ENCODE peak calls at places on chromosome 19, in six cellular contexts. M is AG09309, T is GM06990, J is HAP-1, K is bronchial epithelial cell, A is OCI-LY7. X is an unnamed sample.

GRCh38 chr19:37654118-37654517 is 1.1 kb downstream of the ZFP30 start:
- DNase-seq in M (no peak), T (no peak), J (no peak), K (peak; percentile 1), A (no peak), X (no peak)

GRCh38 chr19:52664461-52664860 is 26.3 kb upstream of the ZNF83 start:
- DNase-seq in M (no peak), T (no peak), J (no peak), K (no peak), A (no peak), X (no peak)

GRCh38 chr19:7691497-7691896 is 10.4 kb downstream of the FCER2 start:
- DNase-seq in M (no peak), T (no peak), J (no peak), K (no peak), A (no peak), X (no peak)

GRCh38 chr19:39405930-39406655 is 554 bp upstream of the ZFP36 start:
- DNase-seq in M (no peak), T (no peak), J (no peak), K (peak; percentile 33), A (peak; percentile 84), X (no peak)

GRCh38 chr19:44626067-44626624 is 12.8 kb downstream of the IGSF23 start:
- DNase-seq in M (peak; percentile 84), T (no peak), J (no peak), K (peak; percentile 95), A (no peak), X (peak; percentile 98)

GRCh38 chr19:8840708-8841107 is 8.5 kb downstream of the MBD3L1 start:
- DNase-seq in M (no peak), T (no peak), J (no peak), K (no peak), A (no peak), X (no peak)

GRCh38 chr19:45581576-45581975 is 3.0 kb downstream of the OPA3 start:
- DNase-seq in M (no peak), T (no peak), J (no peak), K (no peak), A (no peak), X (no peak)

GRCh38 chr19:19405919-19406877 is 723 bp downstream of the GATAD2A start:
- DNase-seq in M (no peak), T (peak; percentile 56), J (peak; percentile 77), K (no peak), A (peak; percentile 52), X (peak; percentile 51)

GRCh38 chr19:38388310-38389100 is at the start of gene SPRED3:
- DNase-seq in M (no peak), T (no peak), J (peak; percentile 76), K (no peak), A (no peak), X (peak; percentile 72)

GRCh38 chr19:46256855-46257254 is 27.3 kb downstream of the IGFL1 start:
- DNase-seq in M (no peak), T (no peak), J (no peak), K (peak; percentile 55), A (no peak), X (no peak)

GRCh38 chr19:30228113-30228725 is 144.0 kb upstream of the ZNF536 start:
- DNase-seq in M (no peak), T (no peak), J (peak; percentile 75), K (no peak), A (no peak), X (no peak)

GRCh38 chr19:2239771-2240770 is 3.4 kb downstream of the SF3A2 start:
- DNase-seq in M (no peak), T (no peak), J (peak; percentile 56), K (no peak), A (peak; percentile 59), X (peak; percentile 56)

GRCh38 chr19:42480335-42481095 is 37.8 kb upstream of the CXCL17 start:
- DNase-seq in M (no peak), T (no peak), J (no peak), K (peak; percentile 73), A (no peak), X (peak; percentile 52)

GRCh38 chr19:47156861-47157454 is 26.3 kb downstream of the SAE1 start:
- DNase-seq in M (no peak), T (peak; percentile 22), J (no peak), K (no peak), A (no peak), X (no peak)

GRCh38 chr19:45254044-45254531 is 3.0 kb downstream of the MARK4 start:
- DNase-seq in M (no peak), T (no peak), J (no peak), K (no peak), A (no peak), X (no peak)

GRCh38 chr19:41269055-41269454 is 4.9 kb downstream of the HNRNPUL1 start:
- DNase-seq in M (no peak), T (no peak), J (no peak), K (no peak), A (no peak), X (no peak)

DNA sequence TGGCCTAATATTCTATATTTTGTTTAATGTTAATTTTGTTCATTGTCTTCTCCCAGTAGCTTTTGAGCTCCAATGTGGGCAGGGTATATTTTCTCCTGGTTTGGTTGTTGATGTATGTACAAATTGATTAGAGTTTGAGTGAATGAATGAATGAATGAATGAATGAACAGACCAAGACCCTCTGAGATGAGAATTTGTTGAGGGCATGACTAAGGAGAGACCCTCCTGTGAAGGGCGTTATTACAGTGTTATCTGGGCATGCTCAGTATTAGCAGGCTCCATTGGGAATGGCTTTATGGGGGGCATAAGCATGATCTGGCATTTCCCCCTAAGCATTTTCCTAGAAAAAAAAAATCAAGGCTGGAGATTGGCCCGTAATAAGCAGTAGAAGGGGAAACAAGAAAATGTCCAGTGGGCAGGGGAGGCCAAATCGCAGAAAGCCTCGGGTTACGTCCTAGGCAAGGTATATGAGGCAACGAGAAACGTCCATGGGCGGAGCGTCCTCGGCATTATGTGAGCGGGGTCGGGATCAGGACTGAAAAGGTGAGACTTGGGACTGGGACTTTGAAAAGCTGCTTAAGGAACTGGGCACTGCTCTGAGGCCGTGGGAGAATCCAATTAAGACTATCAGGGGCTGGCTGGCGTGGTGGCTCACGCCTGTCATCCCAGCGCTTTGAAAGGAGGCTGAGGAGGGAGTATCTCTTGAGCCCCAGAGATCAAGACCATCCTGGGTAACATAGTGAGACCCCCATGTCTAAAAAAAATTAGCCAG is 904 bp upstream of the ARHGAP33 start:
- DNase-seq in M (no peak), T (no peak), J (peak; percentile 35), K (no peak), A (no peak), X (no peak)
- H3K4me3 ChIP-seq in M (no peak overlapping the region), T (peak overlapping the region; percentile 45), J (peak overlapping the region; percentile 13), K (peak overlapping the region; percentile 58), A (peak overlapping the region; percentile 80), X (peak overlapping the region; percentile 8)

DNA sequence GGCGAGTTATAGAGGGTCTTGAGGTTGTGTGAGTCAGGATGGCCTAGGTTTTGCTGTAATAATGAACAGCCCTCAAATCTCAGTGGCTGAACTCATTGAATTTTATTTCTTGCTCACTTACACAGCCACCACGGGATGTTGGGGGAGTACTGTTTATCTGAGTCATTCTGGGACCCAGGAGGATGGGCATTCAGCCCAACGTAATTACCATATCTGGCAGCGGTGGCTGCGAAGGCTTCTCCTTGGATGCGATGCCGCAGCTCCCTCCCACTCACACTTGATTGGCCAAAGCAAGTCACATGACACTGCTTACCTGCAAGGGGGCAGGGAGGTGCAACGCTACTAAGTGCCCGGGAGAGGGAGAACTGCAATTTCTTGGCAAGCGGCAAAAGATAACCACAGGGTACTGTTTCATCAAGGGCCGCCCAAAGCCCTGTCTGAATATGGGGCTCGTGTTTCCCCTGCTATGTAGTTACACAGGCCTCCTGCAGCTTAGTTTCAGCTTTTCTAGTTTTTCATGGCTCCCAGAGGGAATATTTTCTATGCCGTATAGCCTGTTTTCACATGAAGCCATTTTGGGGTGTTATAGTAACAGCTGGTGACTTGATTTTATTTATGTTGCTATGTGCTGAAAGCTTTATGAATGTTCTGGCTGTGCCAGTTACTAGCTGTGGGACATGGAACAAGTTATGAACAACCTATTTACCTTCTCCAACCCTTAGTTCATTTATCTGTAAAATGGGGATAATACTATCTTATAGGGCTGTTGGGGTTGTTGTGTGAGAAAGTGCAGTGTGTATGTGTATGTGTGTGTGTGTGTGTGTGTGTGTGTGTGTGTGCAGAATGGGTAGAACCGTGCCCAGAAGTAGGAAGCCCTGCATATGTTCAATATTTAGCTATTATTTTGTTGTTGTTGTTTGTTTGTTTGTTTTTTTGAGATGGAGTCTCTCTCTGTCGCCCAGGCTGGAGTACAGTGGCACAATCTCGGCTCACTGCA is 20.1 kb downstream of the ZSWIM9 start:
- DNase-seq in M (no peak), T (peak; percentile 57), J (no peak), K (peak; percentile 87), A (peak; percentile 90), X (peak; percentile 39)
- H3K4me3 ChIP-seq in M (no peak overlapping the region), T (no peak overlapping the region), J (no peak overlapping the region), K (no peak overlapping the region), A (peak overlapping the region; percentile 27), X (no peak overlapping the region)

GRCh38 chr19:21603431-21604153 is 98.2 kb downstream of the ZNF429 start:
- DNase-seq in M (no peak), T (no peak), J (no peak), K (no peak), A (no peak), X (no peak)

GRCh38 chr19:21602105-21602658 is 96.8 kb downstream of the ZNF429 start:
- DNase-seq in M (no peak), T (no peak), J (no peak), K (no peak), A (no peak), X (no peak)

GRCh38 chr19:21607453-21607852 is 102.1 kb downstream of the ZNF429 start:
- DNase-seq in M (no peak), T (no peak), J (no peak), K (no peak), A (no peak), X (no peak)

GRCh38 chr19:21604351-21604926 is 99.0 kb downstream of the ZNF429 start:
- DNase-seq in M (no peak), T (no peak), J (no peak), K (peak; percentile 17), A (peak; percentile 42), X (peak; percentile 49)

DNA sequence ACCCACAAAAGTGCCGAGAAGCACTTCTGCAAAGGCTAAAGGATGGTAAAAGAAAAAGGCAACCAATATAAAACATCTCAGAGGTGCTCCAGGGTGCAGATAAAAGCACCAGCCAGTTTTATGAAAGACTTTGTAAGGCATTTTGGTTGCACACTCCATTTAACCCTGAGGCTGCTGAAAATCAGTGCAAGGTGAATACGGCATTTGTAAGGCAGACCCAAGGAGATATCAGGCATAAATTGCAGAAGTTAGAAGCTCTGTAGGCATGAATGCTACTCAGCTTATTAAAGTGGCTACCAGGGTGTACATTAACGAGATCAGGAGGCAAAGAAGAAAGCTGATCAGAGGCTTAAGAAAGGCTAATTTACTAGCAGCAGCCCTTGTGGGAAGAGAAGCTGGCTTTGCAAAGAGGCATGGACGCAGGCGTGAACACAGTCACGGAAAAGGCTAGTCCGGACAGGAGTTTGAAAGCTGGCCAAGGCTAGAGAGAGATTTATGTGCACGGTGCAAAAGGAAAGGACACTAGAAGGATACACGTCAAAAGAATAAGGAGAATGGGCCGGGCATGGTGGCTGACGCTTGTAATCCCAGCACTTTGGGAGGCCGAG is 99.6 kb downstream of the ZNF429 start:
- DNase-seq in M (no peak), T (no peak), J (no peak), K (peak; percentile 71), A (no peak), X (peak; percentile 18)
- H3K4me3 ChIP-seq in M (peak overlapping the region; percentile 36), T (peak overlapping the region; percentile 34), J (no peak overlapping the region), K (peak overlapping the region; percentile 20), A (peak overlapping the region; percentile 66), X (peak overlapping the region; percentile 49)

DNA sequence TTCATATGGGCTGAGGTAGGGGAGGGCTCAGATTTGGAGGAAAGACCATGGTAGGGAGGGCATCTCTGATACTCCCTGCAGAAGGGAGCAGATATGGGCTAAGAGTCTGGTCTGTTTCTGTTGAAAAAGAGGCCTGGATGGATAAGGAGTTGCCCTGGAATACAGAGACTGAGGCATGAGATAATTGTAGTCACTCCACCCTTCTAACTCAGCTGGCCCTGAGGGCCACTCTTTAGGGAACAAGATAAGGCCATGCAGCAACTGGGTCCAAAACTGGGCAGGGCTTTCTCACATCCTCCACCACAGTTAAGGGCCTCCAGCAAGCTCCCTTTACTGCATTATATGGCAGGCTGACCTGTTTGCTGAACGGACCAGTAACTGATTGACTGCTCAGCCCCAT is 1.3 kb downstream of the ZNF749 start:
- DNase-seq in M (no peak), T (no peak), J (no peak), K (no peak), A (no peak), X (no peak)
- H3K4me3 ChIP-seq in M (peak overlapping the region; percentile 93), T (peak overlapping the region; percentile 85), J (peak overlapping the region; percentile 83), K (peak overlapping the region; percentile 64), A (peak overlapping the region; percentile 88), X (peak overlapping the region; percentile 93)